ENCODE peak calls at places on chromosome 6, in five cellular contexts. One of them, this sample, is unnamed.

GRCh38 chr6:114934079-114934478 is 591.3 kb upstream of the HS3ST5 start:
- DNase-seq in amniotic stem cell: no peak
- DNase-seq in mammary epithelial cell: no peak
- DNase-seq in right lobe of liver: no peak
- DNase-seq in HCEC 1CT: no peak
- DNase-seq in this sample: no peak

GRCh38 chr6:117444600-117444999 is 18.9 kb upstream of the ROS1 start:
- DNase-seq in right lobe of liver: no peak
- DNase-seq in amniotic stem cell: no peak
- DNase-seq in mammary epithelial cell: peak
- DNase-seq in HCEC 1CT: peak
- DNase-seq in this sample: no peak

GRCh38 chr6:158489441-158489840 is 70.5 kb upstream of the TMEM181 start:
- DNase-seq in mammary epithelial cell: no peak
- DNase-seq in right lobe of liver: no peak
- DNase-seq in HCEC 1CT: no peak
- DNase-seq in amniotic stem cell: no peak
- DNase-seq in this sample: no peak

GRCh38 chr6:107235007-107235406 is 119.7 kb upstream of the BEND3 start:
- DNase-seq in HCEC 1CT: no peak
- DNase-seq in right lobe of liver: no peak
- DNase-seq in mammary epithelial cell: no peak
- DNase-seq in amniotic stem cell: no peak
- DNase-seq in this sample: no peak

GRCh38 chr6:113627480-113627879 is 229.7 kb upstream of the MARCKS start:
- DNase-seq in amniotic stem cell: no peak
- DNase-seq in mammary epithelial cell: no peak
- DNase-seq in HCEC 1CT: no peak
- DNase-seq in right lobe of liver: no peak
- DNase-seq in this sample: no peak

GRCh38 chr6:56246941-56247653 is at the start of gene COL21A1:
- DNase-seq in mammary epithelial cell: no peak
- DNase-seq in HCEC 1CT: peak
- DNase-seq in amniotic stem cell: no peak
- DNase-seq in right lobe of liver: peak
- DNase-seq in this sample: no peak

GRCh38 chr6:166598441-166599138 is 12.1 kb upstream of the RAMACL start:
- DNase-seq in right lobe of liver: no peak
- DNase-seq in HCEC 1CT: peak
- DNase-seq in amniotic stem cell: peak
- DNase-seq in mammary epithelial cell: peak
- DNase-seq in this sample: peak

GRCh38 chr6:39686980-39687379 is 38.2 kb downstream of the KIF6 start:
- DNase-seq in HCEC 1CT: no peak
- DNase-seq in mammary epithelial cell: no peak
- DNase-seq in right lobe of liver: no peak
- DNase-seq in amniotic stem cell: no peak
- DNase-seq in this sample: no peak

GRCh38 chr6:24534329-24534728 is 39.6 kb downstream of the ALDH5A1 start:
- DNase-seq in HCEC 1CT: no peak
- DNase-seq in right lobe of liver: no peak
- DNase-seq in amniotic stem cell: no peak
- DNase-seq in mammary epithelial cell: no peak
- DNase-seq in this sample: no peak

GRCh38 chr6:129638055-129639019 is 71.6 kb downstream of the ARHGAP18 start:
- DNase-seq in mammary epithelial cell: no peak
- DNase-seq in right lobe of liver: no peak
- DNase-seq in amniotic stem cell: no peak
- DNase-seq in HCEC 1CT: no peak
- DNase-seq in this sample: no peak

GRCh38 chr6:106546322-106547052 is 82.8 kb downstream of the RTN4IP1 start:
- DNase-seq in right lobe of liver: no peak
- DNase-seq in amniotic stem cell: peak
- DNase-seq in mammary epithelial cell: peak
- DNase-seq in HCEC 1CT: peak
- DNase-seq in this sample: peak

GRCh38 chr6:11730645-11731044 is 48.0 kb downstream of the ADTRP start:
- DNase-seq in HCEC 1CT: no peak
- DNase-seq in mammary epithelial cell: no peak
- DNase-seq in amniotic stem cell: no peak
- DNase-seq in right lobe of liver: no peak
- DNase-seq in this sample: no peak

GRCh38 chr6:146598785-146599405 is at the start of gene ADGB:
- DNase-seq in amniotic stem cell: peak
- DNase-seq in right lobe of liver: peak
- DNase-seq in mammary epithelial cell: peak
- DNase-seq in HCEC 1CT: peak
- DNase-seq in this sample: peak

GRCh38 chr6:12813321-12813720 is 96.8 kb downstream of the PHACTR1 start:
- DNase-seq in right lobe of liver: no peak
- DNase-seq in mammary epithelial cell: no peak
- DNase-seq in amniotic stem cell: no peak
- DNase-seq in HCEC 1CT: peak
- DNase-seq in this sample: peak

GRCh38 chr6:164856138-164856537 is 453.3 kb downstream of the C6orf118 start:
- DNase-seq in amniotic stem cell: no peak
- DNase-seq in mammary epithelial cell: no peak
- DNase-seq in right lobe of liver: no peak
- DNase-seq in HCEC 1CT: no peak
- DNase-seq in this sample: no peak

GRCh38 chr6:156564128-156564806 is 212.9 kb upstream of the ARID1B start:
- DNase-seq in right lobe of liver: peak
- DNase-seq in HCEC 1CT: peak
- DNase-seq in mammary epithelial cell: peak
- DNase-seq in amniotic stem cell: peak
- DNase-seq in this sample: peak

GRCh38 chr6:131212024-131212423 is 76.8 kb downstream of the AKAP7 start:
- DNase-seq in mammary epithelial cell: no peak
- DNase-seq in amniotic stem cell: no peak
- DNase-seq in right lobe of liver: no peak
- DNase-seq in HCEC 1CT: peak
- DNase-seq in this sample: no peak